ENCODE peak calls at places on chromosome 22, in nine cellular contexts. P is Panc1; X is ovary; L is brain microvascular endothelial cell; C is neuronal stem cell; Y is SJSA1; K is CD8-positive, alpha-beta memory T cell; V is left ventricle myocardium inferior; G is adipocyte. Q is an unnamed sample. For H3K36me3, the result is how much of the 10 kb centered on the place peaks cover.

GRCh38 chr22:21832291-21833290 is 34.9 kb downstream of the MAPK1 start:
- DNase-seq in P (no peak), X (no peak), L (no peak), C (no peak), Y (no peak), K (no peak), V (no peak), G (peak), Q (no peak)

GRCh38 chr22:47456031-47456430 is 693.6 kb downstream of the TBC1D22A start:
- DNase-seq in P (no peak), X (no peak), L (no peak), C (no peak), Y (no peak), K (no peak), V (no peak), G (no peak), Q (no peak)

GRCh38 chr22:36433318-36434231 is 45.8 kb upstream of the MYH9 start:
- DNase-seq in P (no peak), X (no peak), L (no peak), C (no peak), Y (no peak), K (no peak), V (no peak), G (no peak), Q (no peak)

GRCh38 chr22:36302439-36303114 is 49.6 kb downstream of the APOL1 start:
- DNase-seq in P (no peak), X (no peak), L (no peak), C (no peak), Y (no peak), K (no peak), V (no peak), G (no peak), Q (no peak)

GRCh38 chr22:31509041-31509440 is 12.7 kb downstream of the SFI1 start:
- DNase-seq in P (no peak), X (no peak), L (no peak), C (no peak), Y (no peak), K (no peak), V (no peak), G (no peak), Q (no peak)

GRCh38 chr22:30605449-30606110 is 1.4 kb upstream of the TCN2 start:
- DNase-seq in P (no peak), X (no peak), L (peak), C (no peak), Y (no peak), K (peak), V (peak), G (peak), Q (peak)

GRCh38 chr22:26892401-26893033 is 235.1 kb downstream of the MIAT start:
- DNase-seq in P (no peak), X (peak), L (no peak), C (no peak), Y (peak), K (no peak), V (no peak), G (no peak), Q (no peak)

GRCh38 chr22:45065726-45066125 is 55.9 kb upstream of the PHF21B start:
- DNase-seq in P (no peak), X (no peak), L (no peak), C (no peak), Y (no peak), K (no peak), V (no peak), G (no peak), Q (no peak)

GRCh38 chr22:24937114-24937513 is 9.4 kb downstream of the LHFPL7 start:
- DNase-seq in P (no peak), X (no peak), L (peak), C (no peak), Y (no peak), K (no peak), V (no peak), G (peak), Q (no peak)

GRCh38 chr22:28801845-28802594 is 1.7 kb upstream of the XBP1 start:
- DNase-seq in P (no peak), X (no peak), L (no peak), C (no peak), Y (peak), K (no peak), V (no peak), G (no peak), Q (peak)

GRCh38 chr22:42313804-42314581 is 43.5 kb upstream of the TCF20 start:
- DNase-seq in P (peak), X (no peak), L (peak), C (peak), Y (no peak), K (no peak), V (peak), G (peak), Q (peak)

GRCh38 chr22:37401401-37401859 is 25.8 kb downstream of the ELFN2 start:
- DNase-seq in P (no peak), X (no peak), L (no peak), C (no peak), Y (no peak), K (no peak), V (peak), G (no peak), Q (peak)

GRCh38 chr22:36301384-36301828 is 48.5 kb downstream of the APOL1 start:
- DNase-seq in P (no peak), X (peak), L (peak), C (peak), Y (peak), K (peak), V (peak), G (peak), Q (peak)

GRCh38 chr22:19036229-19036522 is 86.0 kb downstream of the DGCR2 start:
- DNase-seq in P (no peak), X (no peak), L (no peak), C (no peak), Y (no peak), K (no peak), V (no peak), G (no peak), Q (no peak)
- H3K4me3 ChIP-seq in P (no peak), X (no peak), L (no peak), C (no peak), Y (no peak), K (no peak), V (no peak), G (no peak), Q (no peak)

GRCh38 chr22:46162771-46163170 is 12.4 kb downstream of the PPARA start:
- DNase-seq in P (no peak), X (no peak), L (no peak), C (no peak), Y (no peak), K (no peak), V (no peak), G (no peak), Q (no peak)
- H3K36me3 ChIP-seq in P (under half), X (under half), L (under half), C (under half), Y (under half), K (under half), V (under half), G (under half), Q (under half)

DNA sequence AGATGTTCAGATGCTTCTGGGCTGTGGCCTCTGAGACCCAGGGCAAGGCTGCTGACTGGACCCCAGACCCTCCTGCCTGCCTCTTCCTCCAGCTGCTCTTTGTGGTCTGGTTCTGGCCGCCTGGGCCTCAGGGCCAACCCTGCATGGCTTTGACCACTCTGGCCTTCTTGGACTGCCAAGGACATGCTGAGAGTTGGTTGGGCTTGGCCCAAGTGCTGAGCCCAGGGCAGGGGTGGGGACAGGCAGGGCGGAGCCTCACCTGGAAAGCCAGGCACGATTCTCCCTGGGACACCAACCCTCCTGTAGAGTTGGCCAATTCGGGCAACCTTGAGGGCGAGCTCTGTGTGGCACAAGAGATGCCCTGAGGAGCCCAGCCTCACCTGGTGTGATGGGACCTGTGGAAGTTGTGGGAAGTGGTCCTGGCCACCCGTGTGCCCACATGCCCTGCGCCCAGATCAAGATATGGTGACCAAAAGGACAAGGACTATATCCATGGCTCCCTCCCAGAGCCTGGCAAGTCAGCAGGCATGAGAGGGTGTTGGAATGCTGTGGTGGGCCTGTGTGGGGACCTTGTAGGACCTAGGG is 11.6 kb downstream of the TANGO2 start:
- DNase-seq in P (no peak), X (no peak), L (no peak), C (no peak), Y (no peak), K (no peak), V (no peak), G (no peak), Q (no peak)
- H3K4me3 ChIP-seq in P (no peak), X (no peak), L (no peak), C (no peak), Y (no peak), K (no peak), V (no peak), G (no peak), Q (no peak)

GRCh38 chr22:50282361-50283144 is 12.4 kb upstream of the MAPK11 start:
- DNase-seq in P (no peak), X (no peak), L (peak), C (no peak), Y (peak), K (no peak), V (no peak), G (peak), Q (no peak)
- H3K36me3 ChIP-seq in P (under half), X (under half), L (half or more), C (half or more), Y (half or more), K (under half), V (half or more), G (half or more), Q (under half)

Q was measured in HAP-1.